ENCODE peak calls at places on chromosomes 11 and 22, in five cellular contexts. Y is stimulated activated CD8-positive, alpha-beta memory T cell treated with anti-CD3 and anti-CD28 coated beads, Interleukin-15, amount 100 ng/mL, for 24 hours; Z is NCI-H1092; D is effector memory CD4-positive, alpha-beta T cell; U is activated CD8-positive, alpha-beta T cell treated with anti-CD3 and anti-CD28 coated beads, Interleukin-2, amount 10 ng/mL, durations not matched to agents 7 days and 5 days. G is an unnamed sample.

GRCh38 chr11:69480547-69481392 is 693 bp upstream of the LINC01488 start:
- DNase-seq in U (no peak), Z (no peak), D (no peak), Y (no peak), G (peak; percentile 46)

GRCh38 chr11:119316729-119317591 is at the start of gene MCAM:
- DNase-seq in U (no peak), Y (no peak), D (no peak), Z (peak; percentile 21), G (peak; percentile 44)

GRCh38 chr11:117201516-117201866 is 2.3 kb downstream of the TAGLN start:
- DNase-seq in U (no peak), Z (no peak), D (no peak), Y (no peak), G (no peak)

GRCh38 chr11:8011981-8012444 is 24.9 kb downstream of the EIF3F start:
- DNase-seq in D (no peak), U (no peak), Y (no peak), Z (no peak), G (no peak)

GRCh38 chr22:39910875-39911601 is 10.2 kb downstream of the GRAP2 start:
- DNase-seq in D (no peak), U (peak; percentile 52), Y (no peak), Z (no peak), G (no peak)

GRCh38 chr11:66686100-66686785 is 8.6 kb upstream of the RBM4B start:
- DNase-seq in Z (no peak), Y (no peak), D (no peak), U (no peak), G (no peak)

GRCh38 chr11:5922749-5923426 is 19.2 kb upstream of the OR56A3 start:
- DNase-seq in Z (no peak), U (no peak), D (no peak), Y (no peak), G (no peak)

GRCh38 chr11:2296913-2297622 is 4.7 kb downstream of the C11orf21 start:
- DNase-seq in Z (no peak), U (no peak), D (no peak), Y (no peak), G (peak; percentile 11)

GRCh38 chr11:8597182-8597581 is 3.2 kb upstream of the STK33 start:
- DNase-seq in Y (no peak), U (no peak), D (no peak), Z (no peak), G (no peak)

GRCh38 chr11:3984896-3985295 is 109.7 kb upstream of the RRM1 start:
- DNase-seq in D (no peak), Z (no peak), U (peak; percentile 64), Y (no peak), G (no peak)

GRCh38 chr22:46546466-46547178 is 9.2 kb upstream of the CELSR1 start:
- DNase-seq in U (no peak), D (no peak), Y (no peak), Z (no peak), G (peak; percentile 61)

GRCh38 chr11:37788141-37788877 is 1190.3 kb upstream of the RAG2 start:
- DNase-seq in U (no peak), D (no peak), Y (no peak), Z (no peak), G (no peak)

GRCh38 chr11:58575377-58576020 is at the start of gene LPXN:
- DNase-seq in D (peak; percentile 54), Z (no peak), U (peak; percentile 53), Y (no peak), G (no peak)

GRCh38 chr11:107844041-107844440 is 14.5 kb downstream of the SLC35F2 start:
- DNase-seq in Z (no peak), Y (no peak), U (no peak), D (no peak), G (no peak)

G was measured in body of pancreas.